ENCODE peak calls at places on chromosome 21, in seven cellular contexts. S is GM12865, U is coronary artery, K is astrocyte of the spinal cord, Z is dorsolateral prefrontal cortex, C is cardiac fibroblast, O is neural crest cell. N is an unnamed sample.

GRCh38 chr21:17598437-17598836 is 14.3 kb downstream of the BTG3 start:
- DNase-seq in S (peak; percentile 52), U (no peak), K (no peak), Z (no peak), C (no peak), O (no peak), N (no peak)

GRCh38 chr21:36419996-36420395 is 34.8 kb downstream of the CHAF1B start:
- DNase-seq in S (peak; percentile 92), U (peak; percentile 88), K (peak; percentile 90), Z (peak; percentile 65), C (peak; percentile 96), O (peak; percentile 73), N (peak; percentile 86)

GRCh38 chr21:34797202-34797527 is 128.4 kb downstream of the CLIC6 start:
- DNase-seq in S (no peak), U (no peak), K (no peak), Z (no peak), C (no peak), O (no peak), N (no peak)

GRCh38 chr21:44865561-44866280 is 7.8 kb downstream of the PTTG1IP start:
- DNase-seq in S (peak; percentile 26), U (no peak), K (peak; percentile 7), Z (no peak), C (peak; percentile 23), O (no peak), N (no peak)

GRCh38 chr21:46095106-46095719 is 2.7 kb upstream of the COL6A2 start:
- DNase-seq in S (no peak), U (peak; percentile 67), K (no peak), Z (no peak), C (no peak), O (no peak), N (no peak)

GRCh38 chr21:44512496-44513388 is 27.3 kb downstream of the KRTAP10-1 start:
- DNase-seq in S (no peak), U (no peak), K (no peak), Z (no peak), C (no peak), O (no peak), N (no peak)

GRCh38 chr21:44914176-44914874 is 6.4 kb downstream of the ITGB2 start:
- DNase-seq in S (peak; percentile 80), U (no peak), K (no peak), Z (no peak), C (no peak), O (no peak), N (no peak)

GRCh38 chr21:43352568-43353281 is 74.2 kb downstream of the SIK1 start:
- DNase-seq in S (peak; percentile 100), U (no peak), K (no peak), Z (no peak), C (peak; percentile 45), O (no peak), N (no peak)

GRCh38 chr21:14771587-14771986 is 225.5 kb upstream of the SAMSN1 start:
- DNase-seq in S (no peak), U (no peak), K (no peak), Z (no peak), C (no peak), O (no peak), N (no peak)

GRCh38 chr21:44578371-44579055 is 1.9 kb downstream of the KRTAP10-5 start:
- DNase-seq in S (no peak), U (no peak), K (no peak), Z (no peak), C (no peak), O (no peak), N (no peak)

GRCh38 chr21:26385721-26386120 is 187.4 kb downstream of the CYYR1 start:
- DNase-seq in S (no peak), U (no peak), K (peak; percentile 19), Z (no peak), C (peak; percentile 55), O (no peak), N (no peak)

GRCh38 chr21:28069446-28069845 is 923.2 kb downstream of the LTN1 start:
- DNase-seq in S (no peak), U (no peak), K (peak; percentile 56), Z (no peak), C (peak; percentile 46), O (no peak), N (no peak)

GRCh38 chr21:42161957-42162681 is 56.8 kb upstream of the ABCG1 start:
- DNase-seq in S (no peak), U (no peak), K (no peak), Z (no peak), C (peak; percentile 18), O (no peak), N (peak; percentile 36)

GRCh38 chr21:38479641-38480515 is 18.4 kb downstream of the ERG start:
- DNase-seq in S (no peak), U (no peak), K (no peak), Z (no peak), C (no peak), O (no peak), N (no peak)
- TF ChIP-seq CTCF in S (no peak), U (no peak), K (no peak), Z (no peak), C (no peak), O (no peak), N (no peak)

GRCh38 chr21:32392880-32393676 is at the start of gene URB1:
- DNase-seq in S (peak; percentile 94), U (peak; percentile 91), K (peak; percentile 82), Z (peak; percentile 91), C (peak; percentile 80), O (peak; percentile 75), N (peak; percentile 84)
- TF ChIP-seq CTCF in S (peak; percentile 4), U (no peak), K (no peak), Z (no peak), C (no peak), O (no peak), N (no peak)

DNA sequence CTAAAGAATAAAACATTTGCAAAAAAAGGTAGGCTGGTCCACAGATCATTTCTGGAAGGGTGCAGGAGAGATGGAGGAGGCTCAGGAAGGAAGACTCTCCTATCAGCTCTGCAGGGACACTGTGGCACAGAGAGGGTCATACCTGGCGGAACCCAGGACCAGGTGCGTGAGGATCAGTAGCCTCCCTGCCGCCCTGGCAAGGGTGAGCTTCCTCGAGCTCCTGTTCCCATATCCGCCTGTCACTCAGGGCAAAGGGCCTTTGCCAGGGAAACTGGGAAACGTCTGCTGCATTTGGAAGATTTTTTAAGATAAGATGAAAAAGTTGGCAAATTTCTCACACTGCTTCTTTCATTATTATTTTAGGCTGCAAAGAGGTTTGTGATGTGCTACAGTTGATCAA is 112.1 kb upstream of the TIAM1 start:
- DNase-seq in S (no peak), U (no peak), K (no peak), Z (no peak), C (no peak), O (no peak), N (no peak)
- TF ChIP-seq CTCF in S (no peak), U (no peak), K (no peak), Z (no peak), C (no peak), O (no peak), N (no peak)

DNA sequence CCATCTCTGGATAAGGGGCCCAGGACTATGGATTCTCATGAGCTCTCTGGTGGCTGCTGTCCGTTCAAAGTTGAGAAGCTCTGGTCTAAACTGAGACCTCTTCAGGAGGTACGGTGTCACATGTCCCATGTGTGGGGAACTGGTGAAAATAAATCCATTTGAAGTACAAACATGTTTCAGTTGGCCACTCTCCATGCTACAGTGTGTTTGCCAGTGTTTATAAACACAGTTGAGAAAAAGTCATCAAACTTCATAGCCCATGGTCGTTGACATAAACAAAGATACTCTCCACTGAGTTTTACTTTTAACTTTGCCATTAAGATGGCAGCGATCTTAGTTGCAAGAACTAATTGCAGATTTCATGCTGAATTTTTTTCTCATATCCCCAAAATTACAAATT is 72.8 kb downstream of the PSMG1 start:
- DNase-seq in S (no peak), U (no peak), K (no peak), Z (no peak), C (no peak), O (no peak), N (no peak)
- TF ChIP-seq CTCF in S (no peak), U (no peak), K (no peak), Z (no peak), C (no peak), O (no peak), N (no peak)